ENCODE peak calls at places on chromosomes 5 and 9, in eight cellular contexts. Z is HepG2, I is A549, H is IMR-90, F is SK-N-SH, B is GM12878, Q is K562, T is H1. S is an unnamed sample.
A peak's percentile ranks its signal among the peaks of the same experiment; 100 is the strongest.

GRCh38 chr9:121926417-121926816 is 166.7 kb downstream of the TTLL11 start:
- DNase-seq in I (no peak), Q (no peak), B (no peak), H (no peak), Z (no peak), F (no peak), T (no peak), S (no peak)

GRCh38 chr5:171646338-171647042 is 139.1 kb upstream of the SMIM23 start:
- DNase-seq in F (no peak), Z (no peak), B (no peak), Q (no peak), H (no peak), I (no peak), T (no peak), S (no peak)

GRCh38 chr5:124652514-124652819 is 94.0 kb downstream of the ZNF608 start:
- DNase-seq in H (no peak), T (no peak), Q (no peak), Z (no peak), I (no peak), B (no peak), F (no peak), S (no peak)

GRCh38 chr9:130118841-130119520 is 53.2 kb upstream of the NCS1 start:
- DNase-seq in I (no peak), Z (no peak), T (no peak), Q (no peak), H (peak; percentile 60), F (peak; percentile 87), B (no peak), S (no peak)

GRCh38 chr5:133407277-133407632 is 205.1 kb downstream of the FSTL4 start:
- DNase-seq in F (no peak), I (no peak), H (no peak), B (no peak), Q (no peak), Z (no peak), T (no peak), S (no peak)

GRCh38 chr9:87276851-87277251 is 220.8 kb upstream of the DAPK1 start:
- DNase-seq in F (no peak), H (peak; percentile 39), Q (no peak), B (no peak), I (no peak), Z (no peak), T (no peak), S (no peak)

GRCh38 chr5:1734271-1734907 is 65.2 kb downstream of the MRPL36 start:
- DNase-seq in F (peak; percentile 10), Z (no peak), H (no peak), Q (no peak), B (no peak), T (no peak), I (no peak), S (no peak)

GRCh38 chr5:6732634-6733410 is 19.6 kb downstream of the TENT4A start:
- DNase-seq in B (no peak), I (no peak), H (peak; percentile 79), Q (no peak), F (peak; percentile 52), T (no peak), Z (no peak), S (no peak)

GRCh38 chr9:68482548-68482947 is 58.1 kb downstream of the TMEM252 start:
- DNase-seq in F (no peak), Z (no peak), T (no peak), Q (no peak), B (no peak), H (no peak), I (no peak), S (no peak)

GRCh38 chr5:158895573-158895972 is 204.1 kb downstream of the EBF1 start:
- DNase-seq in B (no peak), Q (no peak), F (no peak), I (no peak), Z (no peak), T (no peak), H (no peak), S (no peak)

GRCh38 chr5:43150748-43151147 is 30.0 kb downstream of the ZNF131 start:
- DNase-seq in Z (peak; percentile 4), Q (no peak), I (no peak), T (no peak), F (no peak), H (no peak), B (no peak), S (no peak)

GRCh38 chr9:83219154-83219923 is 156.4 kb upstream of the RASEF start:
- DNase-seq in Z (peak; percentile 77), T (peak; percentile 79), I (peak; percentile 81), H (peak; percentile 46), Q (peak; percentile 26), F (peak; percentile 84), B (no peak), S (peak; percentile 87)

GRCh38 chr5:137870647-137871339 is 3.1 kb downstream of the MYOT start:
- DNase-seq in H (no peak), I (no peak), B (no peak), Z (no peak), F (no peak), Q (no peak), T (no peak), S (no peak)

GRCh38 chr5:146213210-146213838 is 9.9 kb downstream of the RBM27 start:
- DNase-seq in B (no peak), H (peak; percentile 4), I (no peak), F (no peak), T (no peak), Z (peak; percentile 89), Q (peak; percentile 26), S (no peak)

GRCh38 chr5:9903806-9904205 is 273.7 kb upstream of the TAS2R1 start:
- DNase-seq in Q (no peak), F (no peak), Z (no peak), I (no peak), B (no peak), T (no peak), H (peak; percentile 62), S (no peak)

GRCh38 chr9:26266111-26266791 is 588.0 kb upstream of the TUSC1 start:
- DNase-seq in F (no peak), B (no peak), H (no peak), I (no peak), Q (no peak), Z (no peak), T (no peak), S (no peak)
- TF ChIP-seq USF2 in F (no peak), B (no peak), H (no peak), I (no peak), Q (no peak), Z (no peak), T (no peak), S (no peak)

DNA sequence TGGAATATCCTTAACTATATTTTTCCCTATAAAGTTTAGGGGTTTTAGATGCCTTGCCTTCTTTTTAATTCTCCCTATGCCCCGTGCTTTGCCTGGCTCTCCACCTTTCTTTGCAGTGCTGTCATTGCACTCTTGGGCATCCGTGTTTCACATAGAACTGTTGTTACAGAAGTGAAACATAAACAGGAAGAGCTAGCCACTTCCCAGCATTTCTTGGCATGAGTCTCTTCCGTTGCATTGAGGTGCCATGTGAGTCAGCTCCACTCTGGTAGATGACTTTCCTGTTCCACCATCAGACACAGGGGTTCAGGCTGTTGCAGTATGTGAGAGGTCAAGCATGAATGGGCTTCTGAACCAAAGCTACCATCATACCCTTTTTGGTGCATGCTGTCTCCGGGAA is 73.4 kb downstream of the ANGPTL2 start:
- DNase-seq in H (peak; percentile 97), F (no peak), T (no peak), Q (no peak), Z (no peak), I (peak; percentile 7), B (peak; percentile 69), S (no peak)
- TF ChIP-seq CTCF in H (peak; percentile 34), F (no peak), T (no peak), Q (no peak), Z (no peak), I (no peak), B (peak; percentile 26), S (no peak)

DNA sequence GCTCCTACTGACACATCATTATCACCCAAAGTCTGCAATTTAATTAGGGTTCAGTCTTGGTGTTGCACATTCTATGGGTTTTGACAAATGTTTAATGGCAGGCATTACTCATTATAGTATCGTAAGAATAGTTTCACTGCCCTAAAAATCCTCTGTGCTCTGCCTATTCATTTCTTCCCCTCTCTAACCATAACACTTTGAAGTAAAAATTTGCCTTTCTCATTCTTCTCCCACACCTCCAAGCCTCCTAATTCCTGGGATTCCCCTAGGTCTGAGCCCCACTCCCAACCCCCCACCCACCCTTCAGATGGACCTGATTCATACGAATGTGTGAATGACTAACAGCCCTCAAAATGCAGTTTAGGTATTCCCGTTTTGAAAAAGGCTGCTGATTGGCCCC is 18.4 kb downstream of the ENC1 start:
- DNase-seq in F (no peak), H (no peak), T (no peak), Q (no peak), B (no peak), I (no peak), Z (no peak), S (no peak)
- TF ChIP-seq USF2 in F (no peak), H (no peak), T (no peak), Q (no peak), B (no peak), I (no peak), Z (no peak), S (no peak)

GRCh38 chr9:89606567-89607311 is 1.9 kb downstream of the GADD45G start:
- DNase-seq in T (no peak), Q (peak; percentile 86), F (peak; percentile 68), I (no peak), H (peak; percentile 28), Z (no peak), B (no peak), S (peak; percentile 41)

GRCh38 chr9:89606049-89606481 is 1.3 kb downstream of the GADD45G start:
- DNase-seq in F (peak; percentile 72), H (peak; percentile 61), Q (peak; percentile 72), B (no peak), I (peak; percentile 28), Z (peak; percentile 27), T (no peak), S (peak; percentile 54)

GRCh38 chr9:89603629-89604462 is 966 bp upstream of the GADD45G start:
- DNase-seq in B (no peak), I (peak; percentile 45), H (peak; percentile 11), F (peak; percentile 82), Q (peak; percentile 14), T (peak; percentile 86), Z (peak; percentile 47), S (peak; percentile 90)

GRCh38 chr9:89604463-89605180 is at the start of gene GADD45G:
- DNase-seq in H (peak; percentile 61), I (peak; percentile 51), F (peak; percentile 92), Z (no peak), T (peak; percentile 94), B (no peak), Q (peak; percentile 69), S (peak; percentile 94)

DNA sequence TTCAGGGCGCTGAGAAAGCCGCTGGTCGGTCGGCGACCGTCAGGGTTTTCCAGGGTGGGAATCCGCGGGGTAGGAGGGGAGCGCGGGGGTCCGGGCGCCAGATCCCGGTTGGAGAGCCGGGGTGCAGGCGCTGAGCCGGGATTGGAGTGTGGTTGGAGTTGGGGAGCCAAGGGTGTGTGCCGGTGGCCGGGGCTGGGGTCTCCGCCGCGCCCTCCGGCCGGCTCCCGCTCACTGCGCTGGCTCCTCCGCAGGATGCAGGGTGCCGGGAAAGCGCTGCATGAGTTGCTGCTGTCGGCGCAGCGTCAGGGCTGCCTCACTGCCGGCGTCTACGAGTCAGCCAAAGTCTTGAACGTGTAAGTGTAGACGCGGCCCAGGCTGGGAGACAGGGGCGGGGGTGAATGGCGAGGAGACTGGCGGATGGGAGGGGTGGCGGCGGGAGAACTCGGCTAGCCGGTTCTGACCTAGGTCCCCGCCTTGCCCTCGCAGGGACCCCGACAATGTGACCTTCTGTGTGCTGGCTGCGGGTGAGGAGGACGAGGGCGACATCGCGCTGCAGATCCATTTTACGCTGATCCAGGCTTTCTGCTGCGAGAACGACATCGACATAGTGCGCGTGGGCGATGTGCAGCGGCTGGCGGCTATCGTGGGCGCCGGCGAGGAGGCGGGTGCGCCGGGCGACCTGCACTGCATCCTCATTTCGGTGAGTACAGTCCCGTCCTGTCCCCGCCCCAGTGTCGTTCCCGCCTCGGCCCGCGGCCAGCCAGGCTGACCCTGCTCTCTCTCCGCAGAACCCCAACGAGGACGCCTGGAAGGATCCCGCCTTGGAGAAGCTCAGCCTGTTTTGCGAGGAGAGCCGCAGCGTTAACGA is 603 bp downstream of the GADD45G start:
- DNase-seq in H (peak; percentile 19), Z (no peak), B (no peak), T (no peak), F (peak; percentile 72), I (no peak), Q (peak; percentile 11), S (peak; percentile 56)
- TF ChIP-seq CTCF in H (no peak), Z (no peak), B (no peak), T (no peak), F (no peak), I (no peak), Q (no peak), S (no peak)